ENCODE peak calls at places on chromosomes 3 and 15, in six cellular contexts. M is HFFc6, I is M059J, C is ACHN, S is G401, Y is SHP77 treated with DMSO at 0.1 percent for 48 hours. O is an unnamed sample.

GRCh38 chr15:27086800-27087199 is 115.8 kb downstream of the GABRG3 start:
- DNase-seq in C (no peak), Y (no peak), M (no peak), I (no peak), S (no peak), O (no peak)

GRCh38 chr3:33067484-33067883 is 29.5 kb downstream of the GLB1 start:
- DNase-seq in C (no peak), Y (no peak), S (no peak), M (peak; percentile 61), I (peak; percentile 45), O (peak; percentile 70)

GRCh38 chr3:138682674-138683073 is 74.1 kb downstream of the FAIM start:
- DNase-seq in Y (no peak), S (no peak), M (no peak), C (no peak), I (no peak), O (no peak)

GRCh38 chr15:58065445-58066041 is at the start of gene ALDH1A2:
- DNase-seq in C (no peak), Y (no peak), S (no peak), M (no peak), I (no peak), O (no peak)

GRCh38 chr3:7322957-7323679 is 462.2 kb downstream of the GRM7 start:
- DNase-seq in C (peak; percentile 42), M (no peak), Y (no peak), S (no peak), I (no peak), O (no peak)

GRCh38 chr3:195154793-195155535 is 116.0 kb downstream of the XXYLT1 start:
- DNase-seq in Y (no peak), I (peak; percentile 99), C (peak; percentile 14), S (peak; percentile 77), M (peak; percentile 94), O (peak; percentile 99)

GRCh38 chr3:58350627-58351013 is 17.9 kb downstream of the PXK start:
- DNase-seq in Y (no peak), C (no peak), M (peak; percentile 32), I (peak; percentile 31), S (no peak), O (no peak)

GRCh38 chr3:150238043-150238802 is 169.9 kb upstream of the TSC22D2 start:
- DNase-seq in S (peak; percentile 44), C (no peak), Y (no peak), M (no peak), I (peak; percentile 28), O (no peak)